ENCODE peak calls at places on chromosomes 3 and 15, in four cellular contexts. D is BE2C, N is mucosa of descending colon, Q is GM10248. P is an unnamed sample.
A peak's percentile ranks its signal among the peaks of the same experiment; 100 is the strongest.

GRCh38 chr3:136752046-136752326 is 192 bp downstream of the STAG1 start:
- DNase-seq in D (no peak), Q (peak; percentile 56), N (no peak), P (no peak)

GRCh38 chr3:186722457-186722856 is 5.3 kb downstream of the KNG1 start:
- DNase-seq in D (peak; percentile 23), N (peak; percentile 39), Q (no peak), P (no peak)

GRCh38 chr3:108283006-108283405 is 13.3 kb upstream of the HHLA2 start:
- DNase-seq in Q (no peak), D (no peak), N (no peak), P (no peak)

GRCh38 chr15:57969355-57969754 is 96.2 kb downstream of the ALDH1A2 start:
- DNase-seq in N (peak; percentile 14), Q (no peak), D (peak; percentile 20), P (no peak)

GRCh38 chr15:81256916-81257315 is 60.2 kb downstream of the IL16 start:
- DNase-seq in N (no peak), Q (no peak), D (no peak), P (no peak)

GRCh38 chr3:191246628-191247027 is 47.6 kb downstream of the OSTN start:
- DNase-seq in N (no peak), Q (no peak), D (no peak), P (no peak)

GRCh38 chr3:99108508-99108907 is 207.0 kb upstream of the DCBLD2 start:
- DNase-seq in Q (no peak), D (no peak), N (no peak), P (no peak)

GRCh38 chr15:59993041-59993750 is 10.9 kb upstream of the FOXB1 start:
- DNase-seq in N (no peak), D (no peak), Q (no peak), P (no peak)

GRCh38 chr15:99450896-99451358 is 114.9 kb upstream of the MEF2A start:
- DNase-seq in D (peak; percentile 48), Q (peak; percentile 56), N (peak; percentile 78), P (peak; percentile 80)

GRCh38 chr15:75235760-75236729 is 22.1 kb upstream of the GOLGA6C start:
- DNase-seq in N (no peak), D (no peak), Q (peak; percentile 14), P (peak; percentile 67)

GRCh38 chr3:154334973-154335420 is 10.7 kb upstream of the DHX36 start:
- DNase-seq in N (peak; percentile 6), Q (peak; percentile 11), D (no peak), P (no peak)

GRCh38 chr3:184727357-184728060 is 15.6 kb upstream of the MAGEF1 start:
- DNase-seq in Q (peak; percentile 74), N (peak; percentile 81), D (peak; percentile 80), P (no peak)

GRCh38 chr3:71104586-71104985 is 478.9 kb downstream of the FOXP1 start:
- DNase-seq in Q (no peak), D (no peak), N (no peak), P (no peak)

GRCh38 chr15:63389902-63390301 is 8.3 kb upstream of the CA12 start:
- DNase-seq in N (peak; percentile 98), Q (no peak), D (peak; percentile 32), P (peak; percentile 89)

GRCh38 chr15:84929795-84930371 is 45.4 kb downstream of the SLC28A1 start:
- DNase-seq in N (peak; percentile 73), D (peak; percentile 61), Q (no peak), P (no peak)

GRCh38 chr15:91291673-91292072 is 191.6 kb downstream of the SV2B start:
- DNase-seq in N (no peak), Q (no peak), D (peak; percentile 47), P (no peak)

GRCh38 chr15:88645171-88646087 is 6.6 kb downstream of the ISG20 start:
- DNase-seq in N (no peak), Q (no peak), D (no peak), P (peak; percentile 60)

GRCh38 chr3:151182349-151183079 is 20.5 kb downstream of the GPR171 start:
- DNase-seq in D (no peak), N (no peak), Q (no peak), P (no peak)

GRCh38 chr3:14224895-14225294 is 46.3 kb downstream of the LSM3 start:
- DNase-seq in D (no peak), N (no peak), Q (no peak), P (no peak)

GRCh38 chr15:77620297-77620696 is 12.4 kb downstream of the LINGO1 start:
- DNase-seq in D (no peak), N (no peak), Q (no peak), P (no peak)

GRCh38 chr3:151156618-151157216 is 46.3 kb downstream of the GPR171 start:
- DNase-seq in Q (peak; percentile 60), N (peak; percentile 49), D (peak; percentile 56), P (no peak)

GRCh38 chr15:80367661-80368060 is 36.5 kb upstream of the ARNT2 start:
- DNase-seq in D (no peak), N (no peak), Q (no peak), P (no peak)

GRCh38 chr3:42042747-42043115 is 48.4 kb upstream of the TRAK1 start:
- DNase-seq in Q (no peak), D (no peak), N (no peak), P (no peak)

GRCh38 chr3:177447938-177448337 is 250.7 kb upstream of the TBL1XR1 start:
- DNase-seq in Q (no peak), D (no peak), N (peak; percentile 96), P (peak; percentile 98)

GRCh38 chr3:42185044-42185443 is 80.9 kb downstream of the CCK start:
- DNase-seq in N (no peak), Q (no peak), D (no peak), P (no peak)

GRCh38 chr15:64892850-64893403 is 18.8 kb upstream of the ANKDD1A start:
- DNase-seq in N (no peak), D (no peak), Q (no peak), P (no peak)

GRCh38 chr3:59261009-59261408 is 211.2 kb upstream of the CFAP20DC start:
- DNase-seq in N (no peak), D (no peak), Q (no peak), P (no peak)

GRCh38 chr15:75723847-75724660 is 11.4 kb upstream of the CSPG4 start:
- DNase-seq in D (peak; percentile 80), Q (peak; percentile 89), N (peak; percentile 93), P (peak; percentile 93)

GRCh38 chr15:76823903-76824302 is 81.2 kb downstream of the SCAPER start:
- DNase-seq in N (no peak), Q (no peak), D (no peak), P (no peak)

GRCh38 chr15:84778194-84778593 is 29.8 kb downstream of the ZNF592 start:
- DNase-seq in N (no peak), Q (no peak), D (no peak), P (no peak)

GRCh38 chr15:49313650-49314049 is 109.4 kb upstream of the FGF7 start:
- DNase-seq in N (no peak), D (no peak), Q (no peak), P (no peak)

GRCh38 chr15:83396071-83396470 is 51.1 kb upstream of the SH3GL3 start:
- DNase-seq in Q (no peak), D (no peak), N (no peak), P (no peak)

GRCh38 chr3:152742368-152743347 is 92.3 kb upstream of the P2RY1 start:
- DNase-seq in D (no peak), N (no peak), Q (no peak), P (no peak)

GRCh38 chr15:72706266-72706665 is 20.3 kb downstream of the BBS4 start:
- DNase-seq in D (no peak), Q (no peak), N (no peak), P (no peak)

GRCh38 chr3:135871311-135871710 is 94.2 kb upstream of the PPP2R3A start:
- DNase-seq in N (no peak), D (no peak), Q (no peak), P (no peak)

GRCh38 chr3:13878711-13879101 is 1.2 kb downstream of the WNT7A start:
- DNase-seq in Q (no peak), N (no peak), D (no peak), P (no peak)

DNA sequence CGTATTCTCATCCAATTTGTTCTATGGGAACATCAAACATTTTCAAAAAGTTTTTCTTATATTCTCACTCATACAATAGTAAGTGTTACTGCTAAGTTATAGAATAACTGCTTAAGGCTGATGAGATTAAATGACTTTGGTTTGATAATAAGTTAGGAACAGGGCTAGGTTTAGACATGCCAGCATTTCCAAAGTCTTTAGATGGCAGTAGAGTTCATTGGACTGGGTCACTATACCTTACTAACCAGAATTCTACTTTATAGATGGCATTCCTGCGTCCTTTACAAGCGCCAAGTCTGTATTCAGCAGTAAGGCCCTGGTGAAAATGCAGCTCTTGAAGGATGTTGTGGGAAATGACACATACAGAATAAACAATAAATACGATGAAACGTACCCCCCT is 21.7 kb downstream of the PLAAT1 start:
- DNase-seq in D (no peak), N (no peak), Q (no peak), P (no peak)
- TF ChIP-seq CTCF in D (no peak), N (no peak), Q (no peak), P (no peak)

DNA sequence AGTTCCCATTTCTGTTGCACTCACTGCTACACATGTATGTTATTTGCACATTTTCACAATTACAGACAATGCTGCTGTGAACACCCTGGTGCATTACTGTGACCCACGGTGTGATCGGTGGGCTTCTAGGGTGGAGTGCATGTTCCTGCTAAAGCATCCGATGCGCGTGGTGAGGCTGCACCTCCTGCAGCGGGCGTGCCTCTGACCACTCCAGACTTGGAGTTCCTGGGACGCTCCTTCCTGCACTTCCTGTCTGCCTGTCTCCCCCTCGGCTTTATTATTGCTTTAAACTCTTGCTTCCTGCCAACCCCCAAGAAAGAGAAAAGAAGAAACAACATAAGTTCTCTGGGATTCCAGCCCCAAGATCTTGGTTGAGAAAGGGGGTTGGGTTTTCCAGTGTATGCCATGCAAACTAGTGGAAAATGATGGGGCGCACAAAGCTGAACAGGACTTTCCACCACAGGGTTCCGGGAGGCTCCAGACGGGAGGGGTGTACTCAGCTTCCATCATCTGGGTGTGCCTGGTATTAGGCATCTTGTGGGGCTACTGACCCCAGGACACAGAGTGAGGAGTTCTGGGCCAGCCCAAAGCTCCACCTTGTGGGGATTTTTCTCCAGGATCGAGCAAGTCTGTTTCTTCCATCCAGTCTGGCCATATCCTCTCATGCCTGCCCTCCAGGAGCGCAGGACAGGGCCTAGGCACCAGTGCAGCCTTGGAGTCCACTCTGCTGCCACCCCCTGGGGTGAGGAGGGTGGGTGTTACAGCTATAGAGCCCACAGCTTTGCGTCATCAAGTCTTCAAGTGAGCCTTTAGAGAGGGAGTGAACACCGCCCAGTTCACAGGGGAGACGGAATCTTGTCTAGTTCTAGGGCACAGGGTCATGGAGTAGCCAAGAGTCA is 11.2 kb downstream of the RPL32 start:
- DNase-seq in Q (no peak), D (no peak), N (no peak), P (no peak)
- TF ChIP-seq CTCF in Q (no peak), D (no peak), N (no peak), P (peak; percentile 38)

GRCh38 chr3:85796140-85796539 is 837.4 kb downstream of the CADM2 start:
- DNase-seq in N (no peak), Q (no peak), D (no peak), P (no peak)

GRCh38 chr3:85800676-85801075 is 841.9 kb downstream of the CADM2 start:
- DNase-seq in N (no peak), Q (no peak), D (no peak), P (no peak)

DNA sequence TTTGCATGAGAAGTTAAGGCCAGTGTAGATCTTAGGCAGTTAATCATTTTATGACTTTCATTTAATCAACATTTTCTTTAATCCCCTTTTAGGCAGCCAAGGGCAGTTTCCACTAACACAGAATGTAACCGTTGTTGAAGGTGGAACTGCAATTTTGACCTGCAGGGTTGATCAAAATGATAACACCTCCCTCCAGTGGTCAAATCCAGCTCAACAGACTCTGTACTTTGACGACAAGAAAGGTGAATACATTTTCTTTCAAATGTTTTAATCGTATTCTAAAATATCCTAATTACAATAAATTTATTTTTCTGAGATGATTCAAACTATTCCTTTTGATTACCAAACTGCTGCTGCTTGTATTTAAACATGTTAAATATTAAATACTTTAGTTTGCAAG is 843.2 kb downstream of the CADM2 start:
- DNase-seq in D (peak; percentile 21), Q (no peak), N (no peak), P (no peak)
- TF ChIP-seq CTCF in D (peak; percentile 75), Q (no peak), N (no peak), P (peak; percentile 78)

GRCh38 chr3:161274691-161275298 is 53.7 kb downstream of the NMD3 start:
- DNase-seq in N (peak; percentile 30), Q (peak; percentile 32), D (peak; percentile 58), P (no peak)
- TF ChIP-seq CTCF in N (no peak), Q (peak; percentile 32), D (peak; percentile 77), P (peak; percentile 55)